ENCODE peak calls at places on chromosomes 2 and 18, in four cellular contexts. One of them, this sample, is unnamed.

GRCh38 chr2:180017764-180018163 is 10.7 kb upstream of the CWC22 start:
- DNase-seq in WTC11: no peak
- DNase-seq in HepG2: no peak
- DNase-seq in SK-N-SH: no peak
- DNase-seq in this sample: no peak

GRCh38 chr2:187210726-187211125 is 237.3 kb downstream of the CALCRL start:
- DNase-seq in WTC11: no peak
- DNase-seq in HepG2: peak; percentile 8
- DNase-seq in SK-N-SH: no peak
- DNase-seq in this sample: no peak

GRCh38 chr2:85216927-85217326 is 83.7 kb downstream of the TCF7L1 start:
- DNase-seq in WTC11: no peak
- DNase-seq in HepG2: no peak
- DNase-seq in SK-N-SH: no peak
- DNase-seq in this sample: no peak

GRCh38 chr18:59719533-59720325 is 22.5 kb upstream of the CCBE1 start:
- DNase-seq in WTC11: no peak
- DNase-seq in HepG2: no peak
- DNase-seq in SK-N-SH: no peak
- DNase-seq in this sample: no peak

GRCh38 chr2:201909348-201909747 is 103.0 kb downstream of the CDK15 start:
- DNase-seq in WTC11: no peak
- DNase-seq in HepG2: no peak
- DNase-seq in SK-N-SH: no peak
- DNase-seq in this sample: no peak

GRCh38 chr2:85468096-85468703 is 49.7 kb downstream of the SH2D6 start:
- DNase-seq in WTC11: no peak
- DNase-seq in HepG2: peak; percentile 44
- DNase-seq in SK-N-SH: no peak
- DNase-seq in this sample: peak; percentile 19

GRCh38 chr18:46260016-46260878 is 156.1 kb downstream of the HAUS1 start:
- DNase-seq in WTC11: no peak
- DNase-seq in HepG2: no peak
- DNase-seq in SK-N-SH: no peak
- DNase-seq in this sample: no peak

GRCh38 chr2:239263937-239264837 is 136.6 kb downstream of the HDAC4 start:
- DNase-seq in WTC11: no peak
- DNase-seq in HepG2: no peak
- DNase-seq in SK-N-SH: no peak
- DNase-seq in this sample: no peak

GRCh38 chr18:76518073-76518472 is 23.0 kb upstream of the ZNF516 start:
- DNase-seq in WTC11: no peak
- DNase-seq in HepG2: no peak
- DNase-seq in SK-N-SH: no peak
- DNase-seq in this sample: no peak

GRCh38 chr2:241545523-241546473 is 12.7 kb upstream of the BOK start:
- DNase-seq in WTC11: no peak
- DNase-seq in HepG2: no peak
- DNase-seq in SK-N-SH: no peak
- DNase-seq in this sample: no peak

GRCh38 chr2:148302526-148302925 is 281.6 kb downstream of the MBD5 start:
- DNase-seq in WTC11: no peak
- DNase-seq in HepG2: no peak
- DNase-seq in SK-N-SH: no peak
- DNase-seq in this sample: no peak

GRCh38 chr2:109466674-109467575 is 146.8 kb downstream of the SEPTIN10 start:
- DNase-seq in WTC11: no peak
- DNase-seq in HepG2: no peak
- DNase-seq in SK-N-SH: no peak
- DNase-seq in this sample: no peak

GRCh38 chr2:129763190-129763846 is 216.1 kb upstream of the RAB6C start:
- DNase-seq in WTC11: no peak
- DNase-seq in HepG2: no peak
- DNase-seq in SK-N-SH: no peak
- DNase-seq in this sample: no peak

GRCh38 chr18:27749189-27749588 is 427.7 kb downstream of the CDH2 start:
- DNase-seq in WTC11: no peak
- DNase-seq in HepG2: no peak
- DNase-seq in SK-N-SH: no peak
- DNase-seq in this sample: no peak

GRCh38 chr2:149989447-149990063 is 402.0 kb upstream of the MMADHC start:
- DNase-seq in WTC11: no peak
- DNase-seq in HepG2: peak; percentile 72
- DNase-seq in SK-N-SH: no peak
- DNase-seq in this sample: no peak

GRCh38 chr18:4256786-4257417 is 198.2 kb downstream of the DLGAP1 start:
- DNase-seq in WTC11: no peak
- DNase-seq in HepG2: no peak
- DNase-seq in SK-N-SH: no peak
- DNase-seq in this sample: no peak

GRCh38 chr2:60517441-60517840 is 36.0 kb downstream of the BCL11A start:
- DNase-seq in WTC11: no peak
- DNase-seq in HepG2: no peak
- DNase-seq in SK-N-SH: no peak
- DNase-seq in this sample: no peak

GRCh38 chr18:47050468-47050867 is 15.0 kb upstream of the ELOA2 start:
- DNase-seq in WTC11: no peak
- DNase-seq in HepG2: peak; percentile 40
- DNase-seq in SK-N-SH: peak; percentile 42
- DNase-seq in this sample: peak; percentile 35

DNA sequence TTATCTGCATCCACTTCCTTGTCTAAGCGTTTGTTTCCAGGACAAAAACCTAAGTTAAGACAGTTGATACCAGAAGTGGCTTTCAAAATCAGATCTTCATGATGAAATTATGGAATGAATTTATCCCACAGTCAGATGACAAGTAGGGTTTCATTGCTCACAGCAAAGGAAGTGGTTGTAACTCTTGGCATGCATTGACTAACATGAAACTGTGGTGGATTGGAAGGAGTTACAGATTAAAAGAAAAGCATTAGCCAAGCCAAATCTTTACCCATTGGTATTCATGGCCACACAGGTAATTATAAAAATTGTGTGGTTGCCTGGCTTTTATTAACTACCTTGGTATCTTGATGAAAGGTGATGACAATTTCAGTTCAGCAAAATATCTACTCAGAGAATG is 438.0 kb upstream of the NXPH2 start:
- DNase-seq in WTC11: no peak
- DNase-seq in HepG2: no peak
- DNase-seq in SK-N-SH: no peak
- DNase-seq in this sample: no peak
- TF ChIP-seq FOXJ3 in WTC11: no peak
- TF ChIP-seq FOXJ3 in HepG2: no peak
- TF ChIP-seq FOXJ3 in SK-N-SH: no peak
- TF ChIP-seq FOXJ3 in this sample: no peak

DNA sequence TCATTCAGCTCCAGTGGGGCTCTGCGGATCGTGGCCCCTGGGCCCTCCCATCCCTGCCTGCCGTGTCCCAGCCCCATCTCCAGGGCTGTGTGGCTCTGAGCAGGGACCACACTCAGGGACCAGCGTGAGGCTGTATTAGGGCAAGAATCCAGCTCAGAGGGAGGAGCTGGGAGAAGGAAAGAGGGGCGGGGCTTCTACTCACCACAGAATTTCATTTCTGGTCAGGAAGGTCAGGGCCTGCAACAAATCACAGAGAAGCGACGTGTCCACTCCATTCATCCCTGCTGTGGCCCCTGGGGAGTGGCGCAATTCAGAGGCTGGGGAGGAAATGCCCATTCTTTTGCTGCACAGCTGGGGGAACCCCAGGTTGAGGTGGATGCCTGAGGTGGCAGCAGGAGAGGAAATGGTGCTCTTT is 828 bp downstream of the CIB4 start:
- DNase-seq in WTC11: peak; percentile 29
- DNase-seq in HepG2: peak; percentile 18
- DNase-seq in SK-N-SH: peak; percentile 65
- DNase-seq in this sample: peak; percentile 20
- TF ChIP-seq FOXJ3 in WTC11: no peak
- TF ChIP-seq FOXJ3 in HepG2: no peak
- TF ChIP-seq FOXJ3 in SK-N-SH: no peak
- TF ChIP-seq FOXJ3 in this sample: no peak

DNA sequence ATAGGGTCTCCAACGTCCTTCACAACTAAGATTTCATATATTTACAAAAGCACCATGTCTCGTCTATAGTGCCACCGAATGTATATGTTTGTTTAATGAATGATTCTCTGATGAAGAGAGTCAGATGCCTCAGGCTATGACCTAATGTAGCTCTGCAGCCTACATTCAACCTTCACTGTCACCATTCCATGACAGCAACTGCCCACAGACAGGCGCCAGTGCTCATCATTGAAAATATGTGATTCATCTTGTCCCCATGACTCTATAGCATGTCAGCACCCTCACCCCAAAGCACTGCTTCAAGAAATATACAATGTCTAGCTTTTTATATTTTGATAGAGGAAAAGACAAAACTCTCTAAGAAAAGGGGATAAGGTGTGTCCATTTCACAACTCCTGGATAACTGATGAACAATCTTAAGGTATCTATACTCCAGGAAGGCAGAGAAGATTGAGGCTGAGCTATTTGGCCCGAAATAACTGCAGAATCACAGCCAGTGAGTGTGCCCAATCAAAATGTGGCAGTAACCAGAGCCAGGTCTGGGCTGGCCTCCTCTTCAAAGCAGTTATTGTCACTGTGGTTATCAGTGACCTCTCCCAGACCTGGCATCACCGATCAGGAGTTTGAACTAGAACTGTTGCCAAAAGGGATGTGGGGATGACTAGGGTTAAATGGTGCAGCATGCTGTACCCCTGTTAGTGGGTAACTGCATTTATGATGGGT is 246.6 kb downstream of the SETBP1 start:
- DNase-seq in WTC11: no peak
- DNase-seq in HepG2: no peak
- DNase-seq in SK-N-SH: no peak
- DNase-seq in this sample: no peak
- TF ChIP-seq FOXJ3 in WTC11: no peak
- TF ChIP-seq FOXJ3 in HepG2: no peak
- TF ChIP-seq FOXJ3 in SK-N-SH: no peak
- TF ChIP-seq FOXJ3 in this sample: no peak

DNA sequence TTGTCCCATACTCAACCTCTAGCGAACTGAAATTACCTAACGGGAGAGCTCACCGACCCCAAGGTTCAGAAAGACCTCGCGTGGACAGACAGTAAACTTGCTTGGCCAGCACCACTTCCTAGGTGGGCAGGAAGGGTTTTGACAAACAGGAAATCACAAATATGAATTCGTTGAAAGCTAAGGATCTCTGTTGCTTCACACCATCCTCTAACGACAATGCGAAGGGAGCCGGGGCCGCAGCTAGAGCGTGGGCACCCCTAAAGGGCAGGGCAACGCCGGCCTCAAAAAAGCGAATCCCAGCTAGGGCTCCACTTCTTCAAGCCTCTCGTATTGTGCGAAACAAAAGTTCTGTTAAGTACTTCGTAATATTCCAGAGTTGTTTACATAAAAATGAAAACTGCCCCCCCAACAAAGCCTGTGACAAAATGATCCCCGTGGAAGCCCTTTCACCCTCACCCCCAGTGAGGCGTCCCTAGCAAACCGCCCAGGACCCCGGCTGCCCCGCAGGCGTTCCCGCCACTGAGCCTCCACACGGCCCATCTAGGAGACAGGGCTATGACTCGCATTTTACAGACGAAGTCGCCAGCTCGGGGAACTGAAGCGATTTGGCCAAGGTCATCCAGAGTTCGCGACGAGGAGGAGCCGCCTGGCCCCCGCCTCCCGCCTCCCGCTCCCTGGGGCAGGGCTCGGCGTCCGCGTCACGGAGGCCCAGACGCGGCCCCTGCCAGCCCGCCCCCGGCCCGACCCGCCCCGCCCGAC is 548 bp downstream of the KANSL3 start:
- DNase-seq in WTC11: peak; percentile 73
- DNase-seq in HepG2: peak; percentile 85
- DNase-seq in SK-N-SH: peak; percentile 90
- DNase-seq in this sample: no peak
- TF ChIP-seq FOXJ3 in WTC11: no peak
- TF ChIP-seq FOXJ3 in HepG2: no peak
- TF ChIP-seq FOXJ3 in SK-N-SH: no peak
- TF ChIP-seq FOXJ3 in this sample: no peak

DNA sequence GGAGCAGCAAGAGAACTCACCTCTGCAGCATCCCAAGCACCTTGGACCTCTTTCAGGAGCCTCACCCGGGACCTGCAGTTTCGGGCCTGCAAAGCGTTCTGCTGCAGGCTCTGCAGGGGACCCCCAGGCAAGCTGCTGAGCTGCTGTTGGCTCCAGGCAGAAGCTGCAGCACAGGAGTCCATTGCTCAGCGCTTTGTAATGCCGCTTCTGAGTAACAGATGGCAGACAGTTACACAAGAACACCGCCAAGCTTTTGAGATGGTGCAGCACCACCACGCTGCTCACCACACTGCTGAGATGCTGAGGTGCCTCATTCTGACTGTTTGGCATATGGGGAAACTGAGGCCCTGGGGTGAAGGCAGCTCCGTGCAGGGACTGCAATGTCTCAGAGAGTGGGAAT is 1.9 kb upstream of the GALNT14 start:
- DNase-seq in WTC11: no peak
- DNase-seq in HepG2: no peak
- DNase-seq in SK-N-SH: no peak
- DNase-seq in this sample: no peak
- TF ChIP-seq FOXJ3 in WTC11: no peak
- TF ChIP-seq FOXJ3 in HepG2: no peak
- TF ChIP-seq FOXJ3 in SK-N-SH: no peak
- TF ChIP-seq FOXJ3 in this sample: no peak